ENCODE peak calls at places on chromosomes 7 and 10, in eight cellular contexts. U, T, R, O, W, H, B and N are unnamed samples.

GRCh38 chr10:130631139-130631864 is 495.1 kb downstream of the GLRX3 start:
- DNase-seq in U (peak), T (no peak), R (no peak), O (peak), W (no peak), H (no peak), B (no peak), N (no peak)

GRCh38 chr10:75335983-75336382 is 65.6 kb downstream of the ZNF503 start:
- DNase-seq in U (no peak), T (no peak), R (no peak), O (no peak), W (no peak), H (no peak), B (no peak), N (no peak)

GRCh38 chr10:60387531-60387930 is 2.1 kb downstream of the ANK3 start:
- DNase-seq in U (no peak), T (no peak), R (no peak), O (no peak), W (no peak), H (no peak), B (no peak), N (no peak)

GRCh38 chr7:37984775-37985390 is 64.4 kb downstream of the EPDR1 start:
- DNase-seq in U (no peak), T (no peak), R (no peak), O (no peak), W (no peak), H (no peak), B (no peak), N (peak)

GRCh38 chr7:141366098-141366621 is 185.1 kb upstream of the AGK start:
- DNase-seq in U (no peak), T (no peak), R (no peak), O (no peak), W (no peak), H (no peak), B (no peak), N (no peak)

GRCh38 chr10:16520900-16521299 is 779 bp downstream of the C1QL3 start:
- DNase-seq in U (no peak), T (no peak), R (no peak), O (no peak), W (peak), H (peak), B (no peak), N (no peak)

GRCh38 chr10:80429521-80429966 is 21.2 kb downstream of the PRXL2A start:
- DNase-seq in U (peak), T (no peak), R (no peak), O (no peak), W (no peak), H (no peak), B (no peak), N (no peak)

GRCh38 chr10:3148041-3148440 is 24.5 kb downstream of the PITRM1 start:
- DNase-seq in U (no peak), T (no peak), R (no peak), O (no peak), W (no peak), H (no peak), B (no peak), N (no peak)

GRCh38 chr7:77698042-77698625 is 1.9 kb downstream of the RSBN1L start:
- DNase-seq in U (no peak), T (no peak), R (no peak), O (no peak), W (no peak), H (no peak), B (no peak), N (no peak)

GRCh38 chr7:88300401-88300800 is 6.3 kb downstream of the STEAP4 start:
- DNase-seq in U (no peak), T (no peak), R (no peak), O (no peak), W (no peak), H (no peak), B (no peak), N (no peak)

GRCh38 chr10:127266431-127266830 is 70.0 kb upstream of the INSYN2A start:
- DNase-seq in U (no peak), T (no peak), R (no peak), O (no peak), W (no peak), H (no peak), B (no peak), N (no peak)

GRCh38 chr10:64535131-64535867 is 1014.1 kb downstream of the REEP3 start:
- DNase-seq in U (no peak), T (no peak), R (no peak), O (no peak), W (no peak), H (no peak), B (no peak), N (no peak)

GRCh38 chr7:97006951-97007861 is 1.9 kb downstream of the DLX6 start:
- DNase-seq in U (no peak), T (no peak), R (no peak), O (no peak), W (no peak), H (no peak), B (no peak), N (no peak)

GRCh38 chr10:930415-931325 is 835 bp downstream of the LARP4B start:
- DNase-seq in U (peak), T (no peak), R (peak), O (no peak), W (peak), H (peak), B (no peak), N (peak)

GRCh38 chr7:31027161-31027965 is 24.7 kb upstream of the ADCYAP1R1 start:
- DNase-seq in U (no peak), T (no peak), R (peak), O (no peak), W (peak), H (no peak), B (no peak), N (peak)

GRCh38 chr7:44738876-44739665 is 9.6 kb upstream of the ZMIZ2 start:
- DNase-seq in U (no peak), T (no peak), R (no peak), O (no peak), W (no peak), H (no peak), B (no peak), N (no peak)

GRCh38 chr10:48199580-48200377 is 74.7 kb downstream of the FRMPD2 start:
- DNase-seq in U (no peak), T (no peak), R (no peak), O (peak), W (no peak), H (no peak), B (no peak), N (no peak)

GRCh38 chr7:4030346-4030745 is 651.7 kb upstream of the FOXK1 start:
- DNase-seq in U (no peak), T (no peak), R (no peak), O (no peak), W (no peak), H (no peak), B (no peak), N (no peak)

GRCh38 chr10:78921906-78922305 is 146.9 kb upstream of the ZMIZ1 start:
- DNase-seq in U (no peak), T (no peak), R (no peak), O (no peak), W (no peak), H (no peak), B (no peak), N (no peak)

GRCh38 chr10:132447446-132448247 is 50.6 kb downstream of the PWWP2B start:
- DNase-seq in U (no peak), T (peak), R (no peak), O (peak), W (no peak), H (no peak), B (peak), N (no peak)

GRCh38 chr10:102613761-102614160 is 30.5 kb upstream of the TRIM8 start:
- DNase-seq in U (no peak), T (no peak), R (no peak), O (no peak), W (no peak), H (peak), B (no peak), N (no peak)

GRCh38 chr7:138864667-138865066 is 66.7 kb upstream of the ATP6V0A4 start:
- DNase-seq in U (no peak), T (peak), R (no peak), O (peak), W (no peak), H (no peak), B (no peak), N (no peak)

GRCh38 chr7:36036590-36036989 is 116.5 kb upstream of the EEPD1 start:
- DNase-seq in U (no peak), T (no peak), R (peak), O (no peak), W (peak), H (no peak), B (no peak), N (no peak)

GRCh38 chr7:12028508-12028907 is 182.6 kb upstream of the TMEM106B start:
- DNase-seq in U (no peak), T (peak), R (no peak), O (no peak), W (no peak), H (no peak), B (no peak), N (no peak)

GRCh38 chr10:109778993-109779392 is 144.3 kb downstream of the XPNPEP1 start:
- DNase-seq in U (no peak), T (no peak), R (no peak), O (no peak), W (no peak), H (no peak), B (no peak), N (no peak)

GRCh38 chr7:125773113-125773800 is 843.6 kb upstream of the POT1 start:
- DNase-seq in U (no peak), T (no peak), R (no peak), O (no peak), W (no peak), H (no peak), B (no peak), N (no peak)

GRCh38 chr7:47690902-47691558 is 109.1 kb upstream of the TNS3 start:
- DNase-seq in U (no peak), T (peak), R (no peak), O (no peak), W (no peak), H (no peak), B (no peak), N (no peak)

GRCh38 chr10:82742478-82742877 is 867.5 kb downstream of the NRG3 start:
- DNase-seq in U (no peak), T (no peak), R (no peak), O (no peak), W (no peak), H (no peak), B (no peak), N (no peak)

GRCh38 chr10:89369142-89370105 is 8.4 kb upstream of the IFIT1B start:
- DNase-seq in U (no peak), T (no peak), R (no peak), O (no peak), W (no peak), H (no peak), B (no peak), N (peak)

GRCh38 chr10:98748298-98748697 is 301.6 kb upstream of the HPS1 start:
- DNase-seq in U (no peak), T (peak), R (no peak), O (no peak), W (peak), H (no peak), B (no peak), N (no peak)

GRCh38 chr10:98745645-98746044 is 298.9 kb upstream of the HPS1 start:
- DNase-seq in U (no peak), T (no peak), R (no peak), O (no peak), W (no peak), H (no peak), B (no peak), N (no peak)
- TF ChIP-seq CTCF in U (no peak), T (no peak), R (no peak), O (no peak), W (no peak), H (no peak), B (no peak), N (no peak)

GRCh38 chr10:50511512-50512213 is 112.1 kb downstream of the SGMS1 start:
- DNase-seq in U (no peak), T (no peak), R (no peak), O (no peak), W (no peak), H (no peak), B (no peak), N (no peak)
- H3K27ac ChIP-seq in U (no peak), T (peak), R (no peak), O (no peak), W (no peak), H (no peak), B (no peak), N (no peak)

GRCh38 chr10:115572740-115573455 is 479.7 kb downstream of the ATRNL1 start:
- DNase-seq in U (no peak), T (no peak), R (no peak), O (no peak), W (peak), H (no peak), B (no peak), N (no peak)
- TF ChIP-seq CTCF in U (no peak), T (peak), R (no peak), O (peak), W (peak), H (no peak), B (no peak), N (no peak)

DNA sequence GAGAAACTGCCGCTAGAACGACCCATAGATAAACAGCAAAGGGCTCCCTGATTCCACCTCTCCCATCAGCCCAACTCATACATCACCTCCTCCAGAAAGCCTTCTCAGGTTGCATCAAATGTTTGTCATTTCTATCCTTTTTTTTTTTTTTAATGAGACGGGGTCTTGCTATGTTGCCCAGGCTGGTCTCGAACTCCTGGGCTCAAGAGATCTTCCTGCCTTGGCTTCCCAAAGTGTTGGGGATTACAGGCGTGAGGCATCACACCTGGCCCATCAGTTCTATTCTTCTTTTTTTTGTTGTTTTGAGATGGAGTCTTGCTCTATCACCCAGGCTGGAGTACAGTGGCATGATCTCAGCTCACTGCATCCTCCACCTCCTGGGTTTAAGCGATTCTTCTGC is 7.0 kb downstream of the SPACDR start:
- DNase-seq in U (no peak), T (no peak), R (no peak), O (no peak), W (no peak), H (no peak), B (no peak), N (no peak)
- H3K27ac ChIP-seq in U (no peak), T (no peak), R (no peak), O (no peak), W (no peak), H (no peak), B (no peak), N (no peak)

GRCh38 chr7:82247814-82248433 is 195.7 kb downstream of the CACNA2D1 start:
- DNase-seq in U (no peak), T (no peak), R (no peak), O (no peak), W (no peak), H (no peak), B (no peak), N (no peak)
- TF ChIP-seq CTCF in U (no peak), T (peak), R (peak), O (peak), W (peak), H (peak), B (no peak), N (no peak)

GRCh38 chr7:106215868-106216516 is 68.8 kb downstream of the NAMPT start:
- DNase-seq in U (no peak), T (no peak), R (no peak), O (no peak), W (no peak), H (no peak), B (no peak), N (no peak)

GRCh38 chr7:106216517-106217088 is 68.2 kb downstream of the NAMPT start:
- DNase-seq in U (no peak), T (peak), R (peak), O (no peak), W (no peak), H (peak), B (no peak), N (peak)

GRCh38 chr7:106219170-106219569 is 65.6 kb downstream of the NAMPT start:
- DNase-seq in U (no peak), T (no peak), R (no peak), O (no peak), W (no peak), H (no peak), B (no peak), N (no peak)

GRCh38 chr7:106218546-106218945 is 66.2 kb downstream of the NAMPT start:
- DNase-seq in U (no peak), T (no peak), R (no peak), O (no peak), W (no peak), H (no peak), B (no peak), N (no peak)

DNA sequence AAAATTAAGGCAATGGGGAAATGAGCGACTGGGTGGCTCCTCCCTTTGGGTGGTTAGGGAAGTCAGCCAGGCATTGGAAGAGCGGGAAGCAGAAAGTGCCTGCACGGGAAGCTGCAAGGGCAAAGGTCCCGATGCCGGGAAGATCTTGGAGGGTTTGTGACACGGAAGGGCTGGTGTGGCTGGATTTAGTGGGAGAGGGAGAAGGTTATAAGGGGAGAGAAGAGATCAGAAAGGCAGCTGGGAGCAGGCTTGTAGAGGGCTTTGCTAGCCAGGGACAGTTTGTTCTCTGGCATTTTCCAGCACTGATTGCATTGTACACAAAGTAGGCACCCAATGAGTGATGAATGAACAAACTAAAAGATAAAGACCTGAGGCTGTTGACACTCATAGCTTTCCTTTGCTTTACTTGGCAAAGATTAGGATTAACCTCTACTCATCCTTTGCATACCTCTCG is 67.7 kb downstream of the NAMPT start:
- DNase-seq in U (peak), T (no peak), R (peak), O (no peak), W (no peak), H (peak), B (no peak), N (peak)
- H3K27ac ChIP-seq in U (peak), T (peak), R (peak), O (no peak), W (no peak), H (peak), B (no peak), N (peak)

DNA sequence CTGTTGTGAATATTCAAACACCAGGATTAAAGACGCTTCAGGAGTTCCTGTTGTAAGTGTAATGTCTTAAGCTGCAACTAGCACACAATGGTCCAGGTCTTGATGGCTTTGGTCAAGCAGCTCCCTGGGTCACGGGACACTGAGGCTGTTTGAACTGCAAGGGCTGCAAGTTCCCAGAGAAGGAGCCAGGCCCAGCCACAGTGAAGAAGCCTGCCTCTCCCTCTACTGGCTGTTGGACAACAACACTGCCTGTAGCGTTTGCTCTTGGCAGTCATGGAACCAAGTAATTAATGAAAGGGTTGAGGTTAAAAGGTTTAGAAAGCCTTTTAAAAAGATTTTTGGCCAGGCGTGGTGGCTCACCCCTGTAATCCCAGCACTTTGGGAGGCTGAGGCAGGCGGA is 31.9 kb upstream of the GUSB start:
- DNase-seq in U (no peak), T (no peak), R (no peak), O (no peak), W (peak), H (no peak), B (no peak), N (no peak)
- TF ChIP-seq CTCF in U (peak), T (peak), R (peak), O (no peak), W (peak), H (no peak), B (no peak), N (no peak)